ENCODE peak calls at places on chromosomes 2 and 18, in five cellular contexts. I, M, H, F and P are unnamed samples.

GRCh38 chr18:51154664-51155063 is 42.8 kb downstream of the MEX3C start:
- DNase-seq in I (no peak), M (no peak), H (no peak), F (no peak), P (no peak)

GRCh38 chr2:121189656-121190381 is 95.2 kb downstream of the TFCP2L1 start:
- DNase-seq in I (no peak), M (no peak), H (no peak), F (no peak), P (no peak)

GRCh38 chr2:163207706-163208370 is 369.3 kb upstream of the KCNH7 start:
- DNase-seq in I (no peak), M (no peak), H (no peak), F (no peak), P (no peak)

GRCh38 chr18:13889661-13890060 is 25.7 kb downstream of the MC2R start:
- DNase-seq in I (no peak), M (no peak), H (no peak), F (no peak), P (no peak)

GRCh38 chr2:48120759-48121242 is 214.5 kb upstream of the FBXO11 start:
- DNase-seq in I (no peak), M (no peak), H (no peak), F (no peak), P (no peak)

GRCh38 chr2:61538920-61539559 is 884 bp upstream of the XPO1 start:
- DNase-seq in I (no peak), M (no peak), H (no peak), F (no peak), P (no peak)

GRCh38 chr2:8993902-8994278 is 9.6 kb downstream of the MBOAT2 start:
- DNase-seq in I (no peak), M (no peak), H (no peak), F (no peak), P (no peak)

GRCh38 chr18:32048507-32049091 is 30.0 kb downstream of the RNF125 start:
- DNase-seq in I (no peak), M (no peak), H (no peak), F (peak; percentile 35), P (no peak)

GRCh38 chr2:195319112-195319460 is 337.9 kb upstream of the SLC39A10 start:
- DNase-seq in I (no peak), M (no peak), H (no peak), F (no peak), P (no peak)

GRCh38 chr2:149431337-149431736 is 101.0 kb downstream of the LYPD6 start:
- DNase-seq in I (no peak), M (peak; percentile 48), H (no peak), F (no peak), P (no peak)

GRCh38 chr2:168254158-168254935 is 7.0 kb upstream of the STK39 start:
- DNase-seq in I (no peak), M (peak; percentile 76), H (no peak), F (no peak), P (no peak)

GRCh38 chr2:71348302-71348701 is 16.7 kb downstream of the ZNF638 start:
- DNase-seq in I (no peak), M (no peak), H (peak; percentile 73), F (no peak), P (no peak)

GRCh38 chr2:239035997-239036731 is 188.3 kb downstream of the TWIST2 start:
- DNase-seq in I (no peak), M (no peak), H (no peak), F (no peak), P (no peak)

GRCh38 chr2:216735086-216735485 is 39.7 kb upstream of the IGFBP5 start:
- DNase-seq in I (no peak), M (no peak), H (peak; percentile 62), F (no peak), P (no peak)

GRCh38 chr2:1366546-1367134 is 46.6 kb upstream of the TPO start:
- DNase-seq in I (no peak), M (no peak), H (no peak), F (peak; percentile 40), P (no peak)

GRCh38 chr2:237693281-237694039 is 66.1 kb downstream of the LRRFIP1 start:
- DNase-seq in I (no peak), M (peak; percentile 95), H (no peak), F (no peak), P (no peak)

GRCh38 chr18:14914771-14915170 is 166.8 kb downstream of the ANKRD30B start:
- DNase-seq in I (no peak), M (no peak), H (no peak), F (no peak), P (no peak)

GRCh38 chr2:73268368-73268830 is 15.9 kb downstream of the FBXO41 start:
- DNase-seq in I (no peak), M (no peak), H (no peak), F (no peak), P (no peak)

GRCh38 chr2:73267008-73267407 is 17.3 kb downstream of the FBXO41 start:
- DNase-seq in I (no peak), M (no peak), H (no peak), F (no peak), P (no peak)

GRCh38 chr2:73272270-73272669 is 12.0 kb downstream of the FBXO41 start:
- DNase-seq in I (no peak), M (no peak), H (no peak), F (no peak), P (no peak)

GRCh38 chr2:73268831-73269685 is 15.2 kb downstream of the FBXO41 start:
- DNase-seq in I (peak; percentile 61), M (no peak), H (peak; percentile 36), F (no peak), P (peak; percentile 90)

GRCh38 chr2:73269686-73270465 is 14.4 kb downstream of the FBXO41 start:
- DNase-seq in I (no peak), M (no peak), H (no peak), F (no peak), P (no peak)
- H3K4me3 ChIP-seq in I (peak overlapping the region; percentile 70), M (peak overlapping the region; percentile 23), H (no peak overlapping the region), F (no peak overlapping the region), P (peak overlapping the region; percentile 93)

GRCh38 chr2:3000968-3001367 is 376.6 kb downstream of the EIPR1 start:
- DNase-seq in I (no peak), M (no peak), H (no peak), F (no peak), P (no peak)

GRCh38 chr2:3007135-3007534 is 370.5 kb downstream of the EIPR1 start:
- DNase-seq in I (no peak), M (no peak), H (no peak), F (no peak), P (no peak)

GRCh38 chr2:3005859-3006258 is 371.8 kb downstream of the EIPR1 start:
- DNase-seq in I (no peak), M (no peak), H (no peak), F (no peak), P (no peak)

GRCh38 chr2:3001595-3002184 is 375.9 kb downstream of the EIPR1 start:
- DNase-seq in I (no peak), M (no peak), H (peak; percentile 5), F (no peak), P (peak; percentile 25)
- TF ChIP-seq CTCF in I (no peak), M (no peak), H (peak; percentile 5), F (peak; percentile 44), P (no peak)

DNA sequence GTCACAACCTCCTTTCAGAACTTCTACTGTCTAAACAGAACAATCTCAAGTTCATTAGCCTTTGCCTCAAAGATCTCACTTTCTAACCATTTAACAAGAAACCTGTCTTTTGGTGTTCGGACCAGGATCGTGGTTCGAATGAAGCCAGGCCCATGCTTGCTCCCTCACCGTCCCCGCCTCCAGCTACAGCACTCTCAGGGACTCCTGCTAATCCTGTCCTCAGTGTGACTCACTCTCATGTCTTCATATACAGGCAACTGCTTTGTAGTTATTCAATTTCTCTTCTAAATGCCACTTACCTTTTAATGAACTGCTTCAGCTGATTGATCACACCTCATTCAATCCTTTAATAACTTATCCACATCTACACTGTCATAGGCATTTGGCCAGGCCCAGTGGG is 15.8 kb downstream of the SERTAD2 start:
- DNase-seq in I (no peak), M (no peak), H (no peak), F (no peak), P (no peak)
- H3K4me1 ChIP-seq in I (no peaks in the 10 kb centered on the region), M (peaks cover 32% of the 10 kb centered on the region), H (peaks cover 35% of the 10 kb centered on the region), F (peaks cover 39% of the 10 kb centered on the region), P (peaks cover 17% of the 10 kb centered on the region)

GRCh38 chr2:64860321-64860751 is 128.9 kb upstream of the SLC1A4 start:
- DNase-seq in I (no peak), M (no peak), H (no peak), F (no peak), P (no peak)
- H3K4me3 ChIP-seq in I (peak overlapping the region; percentile 68), M (peak overlapping the region; percentile 49), H (no peak overlapping the region), F (no peak overlapping the region), P (no peak overlapping the region)

GRCh38 chr2:74646201-74646600 is 1.9 kb downstream of the M1AP start:
- DNase-seq in I (no peak), M (no peak), H (no peak), F (no peak), P (no peak)
- TF ChIP-seq CTCF in I (no peak), M (no peak), H (no peak), F (no peak), P (no peak)

GRCh38 chr2:173943738-173944137 is 21.4 kb downstream of the SP3 start:
- DNase-seq in I (no peak), M (peak; percentile 97), H (no peak), F (no peak), P (no peak)
- H3K4me1 ChIP-seq in I (no peaks in the 10 kb centered on the region), M (peaks cover 57% of the 10 kb centered on the region), H (no peaks in the 10 kb centered on the region), F (peaks cover 57% of the 10 kb centered on the region), P (peaks cover 61% of the 10 kb centered on the region)

DNA sequence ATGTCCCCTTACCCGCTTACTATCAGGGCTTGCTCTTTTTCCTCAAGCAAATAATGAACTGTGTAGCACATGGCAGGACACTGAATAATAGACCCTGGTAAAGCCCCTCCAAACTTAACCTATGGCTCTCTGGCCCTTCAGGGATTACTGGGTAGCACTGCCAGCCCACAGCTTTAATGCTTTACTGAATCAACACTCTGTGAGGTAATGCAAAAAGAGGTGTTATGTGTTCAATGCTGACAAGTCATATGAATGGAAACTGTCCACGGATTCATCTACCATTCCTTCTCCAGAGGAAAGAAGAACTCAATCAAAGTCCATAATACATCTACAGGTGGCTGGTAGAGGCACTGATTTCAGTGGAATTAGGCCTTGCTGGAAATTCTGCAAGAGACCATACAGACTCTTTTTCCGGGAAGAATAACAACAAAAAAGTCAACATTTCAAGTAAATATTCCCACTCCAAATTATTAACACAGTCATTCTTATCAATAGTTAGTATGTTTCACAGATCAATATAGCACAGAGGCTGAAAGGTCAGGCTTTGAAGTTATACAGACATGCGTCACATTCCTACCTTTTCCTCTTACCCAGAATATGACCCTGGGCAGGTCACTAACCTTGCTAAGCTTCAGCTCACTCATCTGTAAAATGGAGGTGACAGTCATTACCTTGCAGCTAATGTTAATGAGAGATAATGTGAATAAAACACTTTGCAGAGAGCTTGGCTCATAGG is 13.8 kb upstream of the MYOM1 start:
- DNase-seq in I (no peak), M (no peak), H (no peak), F (no peak), P (no peak)
- H3K4me3 ChIP-seq in I (no peak overlapping the region), M (no peak overlapping the region), H (no peak overlapping the region), F (no peak overlapping the region), P (no peak overlapping the region)

DNA sequence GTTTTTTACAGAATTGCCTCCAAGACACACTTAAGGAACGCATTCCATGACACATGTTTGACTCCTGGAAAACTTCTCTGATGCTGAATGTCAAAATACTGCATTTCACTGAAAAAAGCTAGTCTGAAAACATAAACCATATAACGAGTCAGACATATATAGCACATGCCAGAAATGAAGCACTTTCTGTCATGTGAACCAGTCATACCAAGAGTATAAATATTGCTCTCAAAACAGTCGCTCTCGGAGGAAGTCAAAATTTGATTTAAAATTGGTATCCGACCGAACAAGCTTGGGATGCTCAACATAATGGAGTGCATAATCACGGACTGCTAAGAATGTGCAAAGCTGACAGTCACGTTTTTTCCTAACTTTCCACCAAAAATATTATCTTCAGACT is 115.9 kb downstream of the PIEZO2 start:
- DNase-seq in I (no peak), M (no peak), H (no peak), F (no peak), P (no peak)
- TF ChIP-seq CTCF in I (no peak), M (no peak), H (no peak), F (no peak), P (no peak)